ENCODE peak calls at places on chromosomes 1 and 21, in seven cellular contexts. K, F, R, I, X, Y and C are unnamed samples.

GRCh38 chr1:206829875-206830274 is 35.5 kb upstream of the IL20 start:
- DNase-seq in K (no peak), F (no peak), R (no peak), I (no peak), X (no peak), Y (no peak), C (no peak)

GRCh38 chr1:33022650-33023200 is 14.0 kb downstream of the AK2 start:
- DNase-seq in K (no peak), F (no peak), R (no peak), I (no peak), X (no peak), Y (no peak), C (no peak)

GRCh38 chr1:39711359-39712340 is 20.4 kb upstream of the HPCAL4 start:
- DNase-seq in K (no peak), F (no peak), R (no peak), I (no peak), X (no peak), Y (no peak), C (no peak)

GRCh38 chr1:228544021-228544850 is 57.1 kb downstream of the RNF187 start:
- DNase-seq in K (no peak), F (no peak), R (no peak), I (no peak), X (no peak), Y (peak), C (no peak)

GRCh38 chr1:187051618-187052232 is 223.0 kb downstream of the PLA2G4A start:
- DNase-seq in K (peak), F (no peak), R (peak), I (no peak), X (no peak), Y (peak), C (peak)

GRCh38 chr1:51268675-51269033 is 32.6 kb downstream of the RNF11 start:
- DNase-seq in K (no peak), F (no peak), R (no peak), I (no peak), X (no peak), Y (no peak), C (no peak)

GRCh38 chr1:209748620-209749019 is 7.2 kb upstream of the TRAF3IP3 start:
- DNase-seq in K (no peak), F (no peak), R (no peak), I (no peak), X (no peak), Y (no peak), C (no peak)

GRCh38 chr1:33425900-33426299 is 5.0 kb downstream of the PHC2 start:
- DNase-seq in K (no peak), F (no peak), R (no peak), I (no peak), X (no peak), Y (no peak), C (no peak)

GRCh38 chr1:101295212-101295611 is 58.4 kb downstream of the S1PR1 start:
- DNase-seq in K (no peak), F (no peak), R (no peak), I (no peak), X (no peak), Y (peak), C (no peak)

GRCh38 chr1:24486296-24487065 is 16.2 kb upstream of the RCAN3 start:
- DNase-seq in K (no peak), F (no peak), R (no peak), I (no peak), X (no peak), Y (no peak), C (no peak)

GRCh38 chr1:162218975-162219374 is 149.5 kb downstream of the NOS1AP start:
- DNase-seq in K (no peak), F (no peak), R (no peak), I (no peak), X (no peak), Y (no peak), C (no peak)

GRCh38 chr1:172359531-172359991 is 60.9 kb upstream of the C1orf105 start:
- DNase-seq in K (no peak), F (no peak), R (peak), I (no peak), X (no peak), Y (peak), C (no peak)

GRCh38 chr1:91730781-91731732 is 154.9 kb downstream of the TGFBR3 start:
- DNase-seq in K (peak), F (peak), R (peak), I (peak), X (no peak), Y (peak), C (no peak)

GRCh38 chr1:40247655-40248054 is at the start of gene TMCO2:
- DNase-seq in K (no peak), F (no peak), R (no peak), I (no peak), X (no peak), Y (no peak), C (no peak)

GRCh38 chr1:217333939-217334338 is 297.0 kb downstream of the GPATCH2 start:
- DNase-seq in K (peak), F (no peak), R (no peak), I (no peak), X (no peak), Y (peak), C (peak)

GRCh38 chr1:209183195-209183594 is 400.3 kb upstream of the CAMK1G start:
- DNase-seq in K (no peak), F (no peak), R (no peak), I (no peak), X (no peak), Y (no peak), C (no peak)

GRCh38 chr21:34795152-34796141 is 126.7 kb downstream of the CLIC6 start:
- DNase-seq in K (peak), F (peak), R (peak), I (no peak), X (no peak), Y (peak), C (no peak)

GRCh38 chr1:25197235-25197930 is 34.9 kb downstream of the SYF2 start:
- DNase-seq in K (no peak), F (no peak), R (no peak), I (no peak), X (no peak), Y (no peak), C (no peak)

GRCh38 chr1:145959333-145959732 is 1.5 kb upstream of the LIX1L start:
- DNase-seq in K (no peak), F (no peak), R (no peak), I (no peak), X (no peak), Y (no peak), C (no peak)

GRCh38 chr1:145961109-145961424 is 3.2 kb upstream of the LIX1L start:
- DNase-seq in K (no peak), F (peak), R (no peak), I (no peak), X (peak), Y (no peak), C (no peak)

GRCh38 chr1:145961425-145962156 is 2.8 kb downstream of the ANKRD34A start:
- DNase-seq in K (no peak), F (peak), R (no peak), I (peak), X (peak), Y (no peak), C (no peak)

GRCh38 chr1:145959957-145960467 is 2.2 kb upstream of the LIX1L start:
- DNase-seq in K (no peak), F (no peak), R (no peak), I (no peak), X (no peak), Y (no peak), C (no peak)

GRCh38 chr1:145960468-145961108 is 2.8 kb upstream of the LIX1L start:
- DNase-seq in K (peak), F (peak), R (no peak), I (peak), X (peak), Y (no peak), C (peak)
- TF ChIP-seq CTCF in K (peak), F (peak), R (no peak), I (peak), X (peak), Y (no peak), C (no peak)

GRCh38 chr1:29416267-29416666 is 179.9 kb downstream of the PTPRU start:
- DNase-seq in K (no peak), F (no peak), R (no peak), I (no peak), X (no peak), Y (no peak), C (no peak)
- TF ChIP-seq CTCF in K (no peak), F (no peak), R (no peak), I (peak), X (no peak), Y (no peak), C (no peak)

GRCh38 chr1:156258859-156259258 is 11.0 kb upstream of the PAQR6 start:
- DNase-seq in K (no peak), F (no peak), R (no peak), I (no peak), X (no peak), Y (peak), C (no peak)

GRCh38 chr1:156260896-156261295 is 13.0 kb upstream of the PAQR6 start:
- DNase-seq in K (no peak), F (no peak), R (no peak), I (no peak), X (no peak), Y (no peak), C (no peak)

GRCh38 chr1:156257711-156258110 is 9.9 kb upstream of the PAQR6 start:
- DNase-seq in K (no peak), F (no peak), R (no peak), I (no peak), X (no peak), Y (peak), C (no peak)

GRCh38 chr1:156262461-156263287 is 14.8 kb upstream of the PAQR6 start:
- DNase-seq in K (no peak), F (no peak), R (peak), I (no peak), X (no peak), Y (peak), C (no peak)

GRCh38 chr1:156259805-156260204 is 11.9 kb upstream of the PAQR6 start:
- DNase-seq in K (no peak), F (no peak), R (no peak), I (no peak), X (no peak), Y (no peak), C (no peak)
- TF ChIP-seq CTCF in K (no peak), F (no peak), R (no peak), I (no peak), X (no peak), Y (no peak), C (no peak)

DNA sequence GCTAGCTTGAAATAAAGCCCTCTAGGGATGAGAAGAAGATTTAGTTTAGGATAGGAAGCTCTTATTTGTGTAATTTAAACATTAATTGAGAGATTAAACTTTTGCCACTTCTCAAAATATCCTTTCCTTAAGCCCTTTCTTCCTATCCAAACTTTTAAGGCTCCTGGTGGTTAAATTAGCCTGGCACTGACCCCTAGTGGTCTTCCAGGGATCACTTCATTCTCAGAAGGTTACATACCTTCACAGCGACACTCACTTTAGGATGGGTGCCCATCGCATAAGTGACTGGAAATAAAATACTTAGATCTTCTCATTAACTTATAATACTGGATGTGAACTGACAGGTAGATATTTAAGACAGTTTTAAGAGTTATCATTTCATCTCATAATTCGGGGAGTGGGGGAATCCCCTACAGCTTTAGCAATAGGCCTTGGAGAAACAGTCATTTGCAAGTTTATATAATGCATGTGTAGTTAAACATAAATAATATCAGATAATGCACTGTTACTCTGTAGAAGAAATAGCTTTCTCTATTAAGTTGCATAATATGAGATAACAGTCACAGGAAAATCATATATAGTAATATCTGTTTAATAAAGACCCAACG is 7.4 kb downstream of the LHX9 start:
- DNase-seq in K (peak), F (no peak), R (peak), I (no peak), X (no peak), Y (peak), C (peak)
- TF ChIP-seq CTCF in K (peak), F (peak), R (peak), I (peak), X (peak), Y (peak), C (peak)

DNA sequence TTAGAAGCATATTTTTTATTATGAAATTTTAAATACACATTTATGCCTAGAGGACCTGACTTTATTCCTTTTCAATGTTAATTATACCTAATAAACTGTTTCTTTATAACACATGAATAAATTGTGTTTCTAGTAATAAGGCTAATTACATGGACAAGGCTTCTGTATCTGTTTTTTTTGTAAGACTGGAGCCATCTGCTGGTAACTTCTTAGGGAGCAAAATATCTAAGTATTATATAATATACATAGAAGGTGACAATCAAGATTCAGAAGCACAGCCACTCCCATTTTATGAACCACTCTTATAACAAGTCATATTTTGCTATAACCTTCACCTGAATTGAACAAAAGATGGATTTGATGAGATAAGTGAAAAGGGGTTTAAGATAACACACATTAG is 84.2 kb downstream of the LBR start:
- DNase-seq in K (no peak), F (no peak), R (no peak), I (no peak), X (no peak), Y (peak), C (no peak)
- TF ChIP-seq CTCF in K (no peak), F (peak), R (peak), I (peak), X (no peak), Y (peak), C (no peak)

DNA sequence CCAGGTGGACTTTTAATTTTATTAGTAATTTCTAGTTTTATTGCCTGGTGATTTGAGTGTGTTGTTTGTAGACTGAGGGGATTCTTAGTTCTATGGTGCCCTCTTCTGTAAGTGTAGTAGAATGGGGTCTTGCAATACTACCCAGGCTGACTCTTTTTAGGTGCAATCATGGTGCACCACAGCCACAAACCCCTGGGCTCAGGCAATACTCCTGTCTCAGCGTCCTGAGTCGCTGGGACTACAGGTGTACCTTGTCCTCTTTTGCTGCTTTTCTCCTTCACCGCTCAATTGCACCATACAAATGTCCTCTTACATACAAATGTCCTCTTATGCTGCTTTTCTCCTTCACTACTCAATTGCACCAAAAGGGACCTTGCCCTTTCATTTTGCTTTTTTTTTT is 43.1 kb downstream of the SCP2 start:
- DNase-seq in K (no peak), F (no peak), R (no peak), I (no peak), X (no peak), Y (peak), C (no peak)
- TF ChIP-seq CTCF in K (peak), F (peak), R (peak), I (peak), X (no peak), Y (no peak), C (no peak)

GRCh38 chr1:52404975-52405338 is 555 bp downstream of the PRPF38A start:
- DNase-seq in K (no peak), F (no peak), R (no peak), I (no peak), X (no peak), Y (no peak), C (no peak)
- TF ChIP-seq CTCF in K (no peak), F (no peak), R (no peak), I (no peak), X (no peak), Y (no peak), C (no peak)

GRCh38 chr1:243834130-243834529 is 15.9 kb downstream of the AKT3 start:
- DNase-seq in K (no peak), F (no peak), R (no peak), I (no peak), X (no peak), Y (no peak), C (no peak)

GRCh38 chr1:243831463-243831862 is 18.6 kb downstream of the AKT3 start:
- DNase-seq in K (no peak), F (no peak), R (no peak), I (no peak), X (no peak), Y (no peak), C (no peak)
- TF ChIP-seq CTCF in K (no peak), F (no peak), R (no peak), I (no peak), X (no peak), Y (no peak), C (no peak)